ENCODE peak calls at places on chromosomes 7 and 10, in four cellular contexts. One of them, this sample, is unnamed.

GRCh38 chr10:4947635-4948596 is 15.3 kb upstream of the AKR1C1 start:
- DNase-seq in mesenchymal stem cell: peak; percentile 97
- DNase-seq in prostate gland: peak; percentile 5
- DNase-seq in adrenal gland: peak; percentile 42
- DNase-seq in this sample: no peak

GRCh38 chr7:92837214-92837749 is 909 bp upstream of the CDK6 start:
- DNase-seq in mesenchymal stem cell: no peak
- DNase-seq in prostate gland: no peak
- DNase-seq in adrenal gland: no peak
- DNase-seq in this sample: no peak

GRCh38 chr7:108525327-108525984 is 479 bp downstream of the PNPLA8 start:
- DNase-seq in mesenchymal stem cell: peak; percentile 85
- DNase-seq in prostate gland: no peak
- DNase-seq in adrenal gland: no peak
- DNase-seq in this sample: no peak

GRCh38 chr10:87657370-87657769 is 2.3 kb upstream of the PAPSS2 start:
- DNase-seq in mesenchymal stem cell: peak; percentile 84
- DNase-seq in prostate gland: no peak
- DNase-seq in adrenal gland: peak; percentile 76
- DNase-seq in this sample: no peak

GRCh38 chr10:23478570-23478969 is 39.7 kb downstream of the OTUD1 start:
- DNase-seq in mesenchymal stem cell: no peak
- DNase-seq in prostate gland: no peak
- DNase-seq in adrenal gland: no peak
- DNase-seq in this sample: no peak

GRCh38 chr7:43138710-43139601 is 26.5 kb downstream of the HECW1 start:
- DNase-seq in mesenchymal stem cell: peak; percentile 29
- DNase-seq in prostate gland: no peak
- DNase-seq in adrenal gland: no peak
- DNase-seq in this sample: no peak

GRCh38 chr10:4260483-4260882 is 475.5 kb upstream of the KLF6 start:
- DNase-seq in mesenchymal stem cell: peak; percentile 50
- DNase-seq in prostate gland: no peak
- DNase-seq in adrenal gland: no peak
- DNase-seq in this sample: no peak

GRCh38 chr10:93073539-93074136 is at the start of gene CYP26A1:
- DNase-seq in mesenchymal stem cell: no peak
- DNase-seq in prostate gland: no peak
- DNase-seq in adrenal gland: no peak
- DNase-seq in this sample: no peak

GRCh38 chr7:75716992-75717626 is 21.6 kb downstream of the HIP1 start:
- DNase-seq in mesenchymal stem cell: peak; percentile 82
- DNase-seq in prostate gland: no peak
- DNase-seq in adrenal gland: no peak
- DNase-seq in this sample: peak; percentile 11

GRCh38 chr10:80141696-80142460 is 9.3 kb downstream of the PLAC9 start:
- DNase-seq in mesenchymal stem cell: no peak
- DNase-seq in prostate gland: no peak
- DNase-seq in adrenal gland: no peak
- DNase-seq in this sample: no peak

GRCh38 chr10:68900427-68901105 is 549 bp upstream of the DDX50 start:
- DNase-seq in mesenchymal stem cell: peak; percentile 78
- DNase-seq in prostate gland: no peak
- DNase-seq in adrenal gland: no peak
- DNase-seq in this sample: peak; percentile 94

GRCh38 chr7:27185708-27186449 is 847 bp upstream of the HOXA11 start:
- DNase-seq in mesenchymal stem cell: peak; percentile 9
- DNase-seq in prostate gland: no peak
- DNase-seq in adrenal gland: no peak
- DNase-seq in this sample: peak; percentile 58

GRCh38 chr7:27183682-27184341 is 1.2 kb downstream of the HOXA11 start:
- DNase-seq in mesenchymal stem cell: peak; percentile 55
- DNase-seq in prostate gland: no peak
- DNase-seq in adrenal gland: no peak
- DNase-seq in this sample: peak; percentile 58

GRCh38 chr7:27182861-27183681 is 2.0 kb downstream of the HOXA11 start:
- DNase-seq in mesenchymal stem cell: no peak
- DNase-seq in prostate gland: no peak
- DNase-seq in adrenal gland: peak; percentile 13
- DNase-seq in this sample: peak; percentile 69

GRCh38 chr7:27185013-27185707 is at the start of gene HOXA11:
- DNase-seq in mesenchymal stem cell: peak; percentile 76
- DNase-seq in prostate gland: peak; percentile 96
- DNase-seq in adrenal gland: peak; percentile 17
- DNase-seq in this sample: peak; percentile 63

DNA sequence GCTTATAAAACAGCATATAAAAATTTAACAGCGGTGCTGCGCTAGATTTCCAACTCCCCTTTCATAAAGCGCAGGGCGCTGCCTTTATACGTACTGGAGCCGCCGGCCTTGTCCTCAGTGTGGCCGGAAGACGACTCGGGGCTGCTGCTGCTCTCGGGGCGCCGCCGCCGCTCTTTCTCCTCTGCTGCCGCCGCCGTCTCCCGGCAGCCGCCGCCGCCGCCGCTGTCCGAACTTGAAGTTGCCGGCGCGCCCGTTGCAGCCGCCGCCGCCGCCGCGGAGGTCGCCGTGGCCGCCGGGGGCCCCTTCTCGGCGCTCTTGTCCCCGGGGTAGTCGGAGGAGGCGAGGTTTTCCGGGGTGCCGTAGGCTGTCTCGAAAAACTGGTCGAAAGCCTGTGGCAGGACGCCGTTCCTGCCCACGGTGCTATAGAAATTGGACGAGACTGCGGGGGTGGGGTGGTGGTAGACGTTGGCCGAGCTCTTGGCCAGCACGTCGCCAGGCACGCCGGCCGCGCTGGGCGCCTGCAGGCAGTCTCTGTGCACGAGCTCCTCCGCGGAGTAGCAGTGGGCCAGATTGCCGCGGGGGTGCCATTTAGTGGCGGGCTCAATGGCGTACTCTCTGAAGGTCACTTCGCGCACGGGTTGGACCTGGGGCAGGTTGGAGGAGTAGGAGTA is 555 bp downstream of the HOXA11 start:
- DNase-seq in mesenchymal stem cell: peak; percentile 55
- DNase-seq in prostate gland: peak; percentile 68
- DNase-seq in adrenal gland: peak; percentile 32
- DNase-seq in this sample: peak; percentile 75
- H3K27me3 ChIP-seq in mesenchymal stem cell: peaks cover 15% of the 10 kb centered on the region
- H3K27me3 ChIP-seq in prostate gland: no peaks in the 10 kb centered on the region
- H3K27me3 ChIP-seq in adrenal gland: peaks cover 98% of the 10 kb centered on the region
- H3K27me3 ChIP-seq in this sample: peaks cover 92% of the 10 kb centered on the region

DNA sequence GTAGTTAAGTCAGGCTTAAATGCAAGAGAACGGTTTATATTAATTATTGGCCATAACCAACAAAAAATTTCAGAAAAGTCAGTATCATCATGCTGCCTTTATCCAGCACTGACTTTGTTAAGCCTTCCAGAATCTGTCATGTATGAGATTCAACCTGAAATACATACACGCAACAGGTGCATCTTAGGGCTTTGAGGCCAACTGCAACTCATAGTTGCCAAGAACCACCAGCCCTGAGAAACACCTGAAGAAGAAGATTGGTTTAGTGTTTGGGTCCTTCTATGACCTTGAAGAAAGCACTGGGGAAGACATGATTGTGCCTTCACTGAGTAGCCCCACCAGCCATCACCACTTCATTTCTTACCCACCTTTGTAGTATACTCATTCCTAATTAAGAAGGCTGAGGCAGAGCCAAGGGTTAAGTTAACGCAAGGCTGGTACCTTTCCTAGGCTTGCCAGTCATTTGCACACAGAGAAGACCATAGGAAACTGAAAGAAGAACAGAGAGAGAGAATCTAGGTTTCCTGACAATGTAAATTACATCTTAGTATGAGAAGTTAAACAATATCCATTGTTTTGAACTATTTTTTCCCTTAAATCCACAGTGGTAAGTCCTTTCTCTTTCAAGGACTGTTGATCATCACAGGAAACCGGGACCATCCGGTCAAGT is 200.1 kb upstream of the PRKCQ start:
- DNase-seq in mesenchymal stem cell: no peak
- DNase-seq in prostate gland: no peak
- DNase-seq in adrenal gland: no peak
- DNase-seq in this sample: no peak
- H3K4me3 ChIP-seq in mesenchymal stem cell: no peak overlapping the region
- H3K4me3 ChIP-seq in prostate gland: no peak overlapping the region
- H3K4me3 ChIP-seq in adrenal gland: no peak overlapping the region
- H3K4me3 ChIP-seq in this sample: no peak overlapping the region

DNA sequence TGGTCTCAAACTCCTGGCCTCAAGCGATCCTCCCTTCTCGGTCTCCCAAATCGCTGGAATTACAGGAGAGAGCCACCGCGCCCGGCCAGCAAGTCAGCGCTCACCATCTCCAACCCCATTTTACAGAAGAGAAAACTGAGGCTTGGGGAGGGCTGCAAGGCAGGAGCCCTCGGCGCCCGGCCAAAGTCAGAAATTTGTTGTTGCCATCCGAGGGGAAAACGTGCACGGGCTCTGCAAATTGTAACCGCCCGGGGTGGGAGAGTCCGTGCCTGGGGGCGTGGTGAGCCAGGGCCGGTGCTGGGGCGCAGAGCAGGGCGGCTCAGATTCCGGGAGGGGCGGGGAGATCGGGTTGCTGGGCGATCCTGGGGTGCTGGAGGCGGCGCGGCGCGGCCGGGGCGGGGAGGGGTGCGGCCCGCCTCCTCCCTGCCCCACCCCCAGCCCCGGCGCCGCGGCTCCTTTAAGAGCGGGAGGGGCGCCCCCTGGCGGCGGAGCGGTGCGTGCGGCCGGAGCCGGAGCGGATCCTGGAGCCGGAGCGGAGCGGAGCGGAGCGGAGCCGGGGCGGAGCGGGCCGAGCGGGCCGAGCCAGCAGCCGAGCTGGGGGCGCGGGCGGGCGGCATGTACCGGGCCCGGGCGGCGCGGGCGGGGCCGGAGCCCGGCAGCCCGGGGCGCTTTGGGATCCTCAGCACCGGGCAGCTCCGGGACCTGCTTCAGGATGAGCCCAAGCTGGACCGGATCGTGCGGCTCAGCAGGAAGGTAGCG is at the start of gene VPS37D:
- DNase-seq in mesenchymal stem cell: peak; percentile 85
- DNase-seq in prostate gland: peak; percentile 87
- DNase-seq in adrenal gland: peak; percentile 89
- DNase-seq in this sample: peak; percentile 98
- H3K27ac ChIP-seq in mesenchymal stem cell: no peak within 1 kb of the TSS
- H3K27ac ChIP-seq in prostate gland: no peak within 1 kb of the TSS
- H3K27ac ChIP-seq in adrenal gland: no peak within 1 kb of the TSS
- H3K27ac ChIP-seq in this sample: no peak within 1 kb of the TSS

DNA sequence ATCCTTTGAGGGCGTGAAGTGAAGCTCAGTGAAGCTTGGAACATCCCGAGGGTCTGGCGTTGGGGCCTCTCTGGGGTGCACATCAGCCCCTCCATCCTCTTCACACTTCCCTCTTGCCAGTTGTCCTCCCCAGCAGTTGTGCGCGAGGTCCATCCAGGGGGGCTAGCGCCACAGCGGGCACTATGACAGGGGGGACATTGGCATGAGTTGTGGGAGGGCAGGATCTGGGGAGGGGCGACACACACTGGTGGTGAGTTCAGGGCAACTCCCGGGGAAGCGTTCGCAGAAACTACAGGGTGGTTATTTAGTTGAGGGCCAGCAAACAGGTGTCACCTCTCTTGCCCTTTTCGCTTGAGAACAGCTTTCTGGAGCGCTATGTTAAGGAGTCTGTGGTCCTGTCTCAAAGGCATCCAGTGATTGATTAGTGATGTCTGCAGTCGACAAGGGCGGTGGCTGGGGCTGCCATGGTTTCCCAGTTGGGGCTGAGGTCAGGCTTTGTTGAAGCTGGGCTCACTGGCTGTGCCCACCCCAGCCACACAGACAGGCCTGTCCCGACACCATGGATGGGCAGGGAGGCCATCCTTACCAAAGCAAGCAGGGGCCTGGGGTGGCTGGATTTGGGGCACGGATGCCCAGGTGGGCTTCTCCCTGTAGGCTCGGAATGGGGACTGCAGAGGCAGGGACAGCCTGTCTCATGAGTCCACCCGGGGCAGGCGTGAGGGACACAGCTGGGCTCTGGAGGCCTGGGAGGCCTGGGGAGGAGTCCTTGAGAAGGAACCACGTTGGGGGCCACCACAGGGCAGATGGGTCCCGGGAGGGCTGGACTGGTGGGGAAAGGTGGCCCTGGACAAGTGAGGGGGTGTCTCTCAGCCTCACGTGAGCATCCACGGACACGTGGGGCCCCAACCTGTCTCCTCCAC is 59.4 kb downstream of the UNCX start:
- DNase-seq in mesenchymal stem cell: no peak
- DNase-seq in prostate gland: no peak
- DNase-seq in adrenal gland: no peak
- DNase-seq in this sample: peak; percentile 69
- H3K27me3 ChIP-seq in mesenchymal stem cell: peaks cover 75% of the 10 kb centered on the region
- H3K27me3 ChIP-seq in prostate gland: peaks cover 16% of the 10 kb centered on the region
- H3K27me3 ChIP-seq in adrenal gland: peaks cover 57% of the 10 kb centered on the region
- H3K27me3 ChIP-seq in this sample: peaks cover 91% of the 10 kb centered on the region

GRCh38 chr7:2261611-2262010 is 19.6 kb downstream of the NUDT1 start:
- DNase-seq in mesenchymal stem cell: no peak
- DNase-seq in prostate gland: no peak
- DNase-seq in adrenal gland: no peak
- DNase-seq in this sample: peak; percentile 82
- H3K4me3 ChIP-seq in mesenchymal stem cell: no peak overlapping the region
- H3K4me3 ChIP-seq in prostate gland: no peak overlapping the region
- H3K4me3 ChIP-seq in adrenal gland: no peak overlapping the region
- H3K4me3 ChIP-seq in this sample: no peak overlapping the region

DNA sequence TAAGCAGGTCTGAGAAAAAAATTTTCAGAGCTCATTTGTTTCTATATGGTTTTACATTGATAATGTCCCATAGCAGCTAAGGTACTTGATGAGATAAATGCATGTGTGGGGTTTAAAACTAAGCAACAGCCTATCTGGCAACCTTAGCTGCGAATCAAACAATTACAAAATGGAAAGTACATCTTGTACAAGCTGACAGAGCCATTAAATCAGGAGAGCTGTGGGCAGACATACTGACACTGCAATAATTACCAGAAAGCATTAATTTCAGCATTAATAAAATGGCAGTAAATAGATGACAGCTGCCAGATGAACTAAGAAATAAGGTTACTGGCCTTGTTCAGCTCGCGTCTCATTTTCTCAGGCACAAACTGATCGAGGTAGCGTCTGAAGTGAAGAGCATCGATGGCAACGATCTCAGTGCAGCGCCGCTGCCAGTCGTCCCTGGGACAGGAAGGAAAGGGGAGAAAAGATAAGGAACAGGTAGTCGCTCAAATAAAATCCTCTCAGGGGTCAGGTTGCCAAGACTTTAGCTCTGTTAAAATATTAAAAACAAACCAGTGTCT is 79.6 kb upstream of the OGDHL start:
- DNase-seq in mesenchymal stem cell: no peak
- DNase-seq in prostate gland: no peak
- DNase-seq in adrenal gland: no peak
- DNase-seq in this sample: no peak
- H3K27ac ChIP-seq in mesenchymal stem cell: no peak overlapping the region
- H3K27ac ChIP-seq in prostate gland: no peak overlapping the region
- H3K27ac ChIP-seq in adrenal gland: no peak overlapping the region
- H3K27ac ChIP-seq in this sample: no peak overlapping the region

DNA sequence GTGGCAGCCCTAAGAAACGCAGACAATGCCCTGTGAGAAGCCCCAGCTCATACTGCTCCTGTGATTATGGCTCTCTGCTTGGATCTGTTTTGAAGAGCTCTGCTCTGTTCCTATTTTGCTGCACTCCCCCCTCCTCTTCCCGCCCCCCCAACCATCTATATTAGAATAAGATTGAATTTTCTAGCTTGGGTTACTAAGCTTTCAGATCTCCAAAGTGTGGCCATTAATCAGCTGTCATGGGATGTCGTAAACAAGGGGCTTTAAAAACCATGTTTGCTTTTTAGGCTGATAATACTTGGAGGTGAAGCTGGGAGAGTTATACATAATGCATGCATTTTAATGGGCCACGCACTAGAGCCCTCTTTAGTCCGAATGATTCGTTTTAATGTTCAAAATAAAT is 165.4 kb downstream of the RPS24 start:
- DNase-seq in mesenchymal stem cell: no peak
- DNase-seq in prostate gland: no peak
- DNase-seq in adrenal gland: no peak
- DNase-seq in this sample: no peak
- H3K27me3 ChIP-seq in mesenchymal stem cell: no peaks in the 10 kb centered on the region
- H3K27me3 ChIP-seq in prostate gland: no peaks in the 10 kb centered on the region
- H3K27me3 ChIP-seq in adrenal gland: peaks cover 4% of the 10 kb centered on the region
- H3K27me3 ChIP-seq in this sample: no peaks in the 10 kb centered on the region

This sample was measured in spleen.